ENCODE peak calls at places on chromosome 13, in seven cellular contexts. One of them, this sample, is unnamed.

GRCh38 chr13:21595546-21595822 is 8.5 kb downstream of the MICU2 start:
- DNase-seq in NCI-H345: no peak
- DNase-seq in A172: no peak
- DNase-seq in GM12865: peak; percentile 70
- DNase-seq in stimulated activated CD8-positive, alpha-beta memory T cell treated with anti-CD3 and anti-CD28 coated beads, Interleukin-2, amount 100 ng/mL, for 48 hours: no peak
- DNase-seq in upper lobe of right lung: no peak
- DNase-seq in CD8-positive, alpha-beta T cell: no peak
- DNase-seq in this sample: no peak

GRCh38 chr13:33642374-33643065 is 175.4 kb upstream of the RFC3 start:
- DNase-seq in CD8-positive, alpha-beta T cell: no peak
- DNase-seq in A172: no peak
- DNase-seq in stimulated activated CD8-positive, alpha-beta memory T cell treated with anti-CD3 and anti-CD28 coated beads, Interleukin-2, amount 100 ng/mL, for 48 hours: no peak
- DNase-seq in NCI-H345: no peak
- DNase-seq in GM12865: no peak
- DNase-seq in upper lobe of right lung: no peak
- DNase-seq in this sample: peak; percentile 36

GRCh38 chr13:66886248-66886647 is 343.9 kb downstream of the PCDH9 start:
- DNase-seq in stimulated activated CD8-positive, alpha-beta memory T cell treated with anti-CD3 and anti-CD28 coated beads, Interleukin-2, amount 100 ng/mL, for 48 hours: no peak
- DNase-seq in A172: no peak
- DNase-seq in CD8-positive, alpha-beta T cell: no peak
- DNase-seq in GM12865: no peak
- DNase-seq in NCI-H345: peak; percentile 71
- DNase-seq in upper lobe of right lung: no peak
- DNase-seq in this sample: no peak

GRCh38 chr13:39879286-39880035 is 224.0 kb downstream of the COG6 start:
- DNase-seq in A172: no peak
- DNase-seq in GM12865: no peak
- DNase-seq in upper lobe of right lung: no peak
- DNase-seq in NCI-H345: no peak
- DNase-seq in stimulated activated CD8-positive, alpha-beta memory T cell treated with anti-CD3 and anti-CD28 coated beads, Interleukin-2, amount 100 ng/mL, for 48 hours: no peak
- DNase-seq in CD8-positive, alpha-beta T cell: no peak
- DNase-seq in this sample: no peak

GRCh38 chr13:30906411-30906990 is 430 bp downstream of the MEDAG start:
- DNase-seq in CD8-positive, alpha-beta T cell: no peak
- DNase-seq in stimulated activated CD8-positive, alpha-beta memory T cell treated with anti-CD3 and anti-CD28 coated beads, Interleukin-2, amount 100 ng/mL, for 48 hours: no peak
- DNase-seq in upper lobe of right lung: no peak
- DNase-seq in GM12865: no peak
- DNase-seq in NCI-H345: no peak
- DNase-seq in A172: no peak
- DNase-seq in this sample: no peak

GRCh38 chr13:113138792-113139551 is 16.4 kb downstream of the F10 start:
- DNase-seq in CD8-positive, alpha-beta T cell: no peak
- DNase-seq in upper lobe of right lung: no peak
- DNase-seq in stimulated activated CD8-positive, alpha-beta memory T cell treated with anti-CD3 and anti-CD28 coated beads, Interleukin-2, amount 100 ng/mL, for 48 hours: no peak
- DNase-seq in NCI-H345: no peak
- DNase-seq in A172: no peak
- DNase-seq in GM12865: no peak
- DNase-seq in this sample: no peak

GRCh38 chr13:44449999-44450821 is 76.6 kb downstream of the SERP2 start:
- DNase-seq in CD8-positive, alpha-beta T cell: no peak
- DNase-seq in upper lobe of right lung: no peak
- DNase-seq in stimulated activated CD8-positive, alpha-beta memory T cell treated with anti-CD3 and anti-CD28 coated beads, Interleukin-2, amount 100 ng/mL, for 48 hours: no peak
- DNase-seq in NCI-H345: no peak
- DNase-seq in A172: no peak
- DNase-seq in GM12865: no peak
- DNase-seq in this sample: no peak

GRCh38 chr13:83881917-83882625 is at the start of gene SLITRK1:
- DNase-seq in stimulated activated CD8-positive, alpha-beta memory T cell treated with anti-CD3 and anti-CD28 coated beads, Interleukin-2, amount 100 ng/mL, for 48 hours: peak; percentile 17
- DNase-seq in upper lobe of right lung: peak; percentile 72
- DNase-seq in A172: peak; percentile 70
- DNase-seq in GM12865: peak; percentile 26
- DNase-seq in CD8-positive, alpha-beta T cell: no peak
- DNase-seq in NCI-H345: peak; percentile 60
- DNase-seq in this sample: peak; percentile 89

GRCh38 chr13:76293346-76293745 is 592.9 kb downstream of the KCTD12 start:
- DNase-seq in A172: no peak
- DNase-seq in stimulated activated CD8-positive, alpha-beta memory T cell treated with anti-CD3 and anti-CD28 coated beads, Interleukin-2, amount 100 ng/mL, for 48 hours: no peak
- DNase-seq in NCI-H345: no peak
- DNase-seq in GM12865: no peak
- DNase-seq in upper lobe of right lung: no peak
- DNase-seq in CD8-positive, alpha-beta T cell: no peak
- DNase-seq in this sample: no peak